ENCODE peak calls at places on chromosomes 12 and 14, in seven cellular contexts. Q is Peyer's patch; E is stimulated activated naive CD4-positive, alpha-beta T cell; K is stimulated activated CD4-positive, alpha-beta T cell treated with anti-CD3 and anti-CD28 coated beads, Interleukin-1b, Interleukin-23, amount 100 ng/mL, for 24 hours; C is SW480; M is cortex of kidney; W is activated CD4-positive, alpha-beta T cell treated with anti-CD3 and anti-CD28 coated beads, Interleukin-2, amount 10 ng/mL, durations not matched to agents 7 days and 5 days. D is an unnamed sample.
A peak's percentile ranks its signal among the peaks of the same experiment; 100 is the strongest.

GRCh38 chr12:110940296-110940695 is 19.9 kb upstream of the MYL2 start:
- DNase-seq in Q (no peak), E (no peak), K (no peak), C (no peak), M (no peak), W (no peak), D (no peak)

GRCh38 chr14:69288001-69288771 is 28.2 kb downstream of the GALNT16 start:
- DNase-seq in Q (no peak), E (no peak), K (no peak), C (no peak), M (no peak), W (no peak), D (no peak)

GRCh38 chr14:24113801-24114535 is 609 bp upstream of the DCAF11 start:
- DNase-seq in Q (peak; percentile 95), E (peak; percentile 93), K (peak; percentile 62), C (peak; percentile 97), M (peak; percentile 65), W (peak; percentile 89), D (peak; percentile 89)

GRCh38 chr12:38456769-38457168 is 140.2 kb downstream of the ALG10B start:
- DNase-seq in Q (no peak), E (no peak), K (no peak), C (no peak), M (no peak), W (no peak), D (no peak)

GRCh38 chr12:41968661-41969060 is 176.0 kb downstream of the GXYLT1 start:
- DNase-seq in Q (no peak), E (no peak), K (no peak), C (no peak), M (no peak), W (no peak), D (no peak)

GRCh38 chr12:19186722-19187661 is 57.5 kb downstream of the PLEKHA5 start:
- DNase-seq in Q (no peak), E (no peak), K (no peak), C (peak; percentile 59), M (no peak), W (no peak), D (no peak)

GRCh38 chr12:71282925-71283324 is 125.1 kb upstream of the TSPAN8 start:
- DNase-seq in Q (no peak), E (no peak), K (no peak), C (no peak), M (no peak), W (no peak), D (no peak)

GRCh38 chr14:85248881-85249635 is 280.9 kb upstream of the FLRT2 start:
- DNase-seq in Q (no peak), E (no peak), K (no peak), C (no peak), M (no peak), W (no peak), D (no peak)

GRCh38 chr14:69096766-69097475 is 56.0 kb downstream of the DCAF5 start:
- DNase-seq in Q (no peak), E (no peak), K (no peak), C (no peak), M (no peak), W (no peak), D (no peak)

D was measured in Right ventricle myocardium inferior.